ENCODE peak calls at places on chromosome 1, in six cellular contexts. Y, N, L, Q, G and D are unnamed samples.

GRCh38 chr1:109402025-109402424 is 4.3 kb upstream of the SORT1 start:
- DNase-seq in Y (no peak), N (no peak), L (no peak), Q (no peak), G (no peak), D (no peak)

GRCh38 chr1:16724718-16725438 is 15.4 kb upstream of the RNU1-4 start:
- DNase-seq in Y (no peak), N (no peak), L (no peak), Q (no peak), G (peak; percentile 8), D (no peak)

GRCh38 chr1:109876617-109877319 is 33.9 kb upstream of the CSF1 start:
- DNase-seq in Y (no peak), N (peak; percentile 18), L (no peak), Q (peak; percentile 74), G (peak; percentile 63), D (no peak)

GRCh38 chr1:64059556-64059955 is 143.9 kb upstream of the UBE2U start:
- DNase-seq in Y (no peak), N (no peak), L (no peak), Q (no peak), G (no peak), D (no peak)

GRCh38 chr1:156162430-156163037 is 9.1 kb downstream of the SEMA4A start:
- DNase-seq in Y (no peak), N (no peak), L (no peak), Q (no peak), G (no peak), D (no peak)

GRCh38 chr1:235821361-235821981 is 45.2 kb downstream of the LYST start:
- DNase-seq in Y (no peak), N (no peak), L (no peak), Q (peak; percentile 77), G (peak; percentile 51), D (peak; percentile 28)

GRCh38 chr1:162276493-162276892 is 100.2 kb downstream of the SPATA46 start:
- DNase-seq in Y (no peak), N (no peak), L (no peak), Q (peak; percentile 60), G (peak; percentile 42), D (peak; percentile 38)

GRCh38 chr1:229596961-229597699 is 28.8 kb downstream of the TAF5L start:
- DNase-seq in Y (no peak), N (no peak), L (no peak), Q (peak; percentile 88), G (peak; percentile 64), D (no peak)

GRCh38 chr1:229970714-229971113 is 96.3 kb upstream of the GALNT2 start:
- DNase-seq in Y (no peak), N (no peak), L (no peak), Q (no peak), G (no peak), D (no peak)

GRCh38 chr1:204455831-204456145 is 38.8 kb downstream of the PIK3C2B start:
- DNase-seq in Y (no peak), N (no peak), L (no peak), Q (no peak), G (no peak), D (no peak)

GRCh38 chr1:16608838-16609560 is 4.4 kb downstream of the NBPF1 start:
- DNase-seq in Y (no peak), N (no peak), L (no peak), Q (no peak), G (no peak), D (no peak)

GRCh38 chr1:24452922-24453481 is 37.4 kb downstream of the NIPAL3 start:
- DNase-seq in Y (no peak), N (no peak), L (no peak), Q (no peak), G (no peak), D (no peak)

GRCh38 chr1:237041795-237042466 is at the start of gene RYR2:
- DNase-seq in Y (no peak), N (no peak), L (peak; percentile 71), Q (peak; percentile 5), G (no peak), D (peak; percentile 30)

GRCh38 chr1:6365047-6365446 is 28.5 kb downstream of the ACOT7 start:
- DNase-seq in Y (no peak), N (no peak), L (no peak), Q (no peak), G (no peak), D (peak; percentile 37)

GRCh38 chr1:209692296-209692695 is 12.3 kb upstream of the HSD11B1 start:
- DNase-seq in Y (no peak), N (no peak), L (no peak), Q (no peak), G (no peak), D (no peak)